ENCODE peak calls at places on chromosome 20, in six cellular contexts. H is MV-4-11; W is upper lobe of right lung; P is AG09319; F is nucleus accumbens; N is stimulated activated CD8-positive, alpha-beta memory T cell treated with anti-CD3 and anti-CD28 coated beads, Interleukin-2, amount 100 ng/mL, for 48 hours. G is an unnamed sample.
A peak's percentile ranks its signal among the peaks of the same experiment; 100 is the strongest.

GRCh38 chr20:1619861-1620444 is at the start of gene SIRPB1:
- DNase-seq in W (peak; percentile 57), N (no peak), F (no peak), P (no peak), H (peak; percentile 98), G (no peak)

GRCh38 chr20:63932606-63933160 is 23.5 kb downstream of the UCKL1 start:
- DNase-seq in N (no peak), W (no peak), F (no peak), H (no peak), P (no peak), G (no peak)

GRCh38 chr20:10359621-10360040 is 74.4 kb downstream of the MKKS start:
- DNase-seq in H (no peak), W (no peak), F (no peak), P (no peak), N (no peak), G (no peak)

GRCh38 chr20:5331340-5331739 is 14.6 kb upstream of the PROKR2 start:
- DNase-seq in N (no peak), W (no peak), P (no peak), F (no peak), H (no peak), G (no peak)

GRCh38 chr20:40279390-40279789 is 409.6 kb downstream of the MAFB start:
- DNase-seq in W (no peak), F (no peak), N (no peak), P (peak; percentile 78), H (peak; percentile 86), G (no peak)

GRCh38 chr20:16555754-16556153 is 17.5 kb downstream of the KIF16B start:
- DNase-seq in P (no peak), W (no peak), H (no peak), F (no peak), N (no peak), G (no peak)

GRCh38 chr20:36384022-36384619 is 78.0 kb downstream of the DLGAP4 start:
- DNase-seq in F (no peak), N (peak; percentile 39), W (no peak), H (peak; percentile 27), P (no peak), G (no peak)

GRCh38 chr20:3887870-3888614 is 1.1 kb upstream of the PANK2 start:
- DNase-seq in N (no peak), P (no peak), F (peak; percentile 45), W (no peak), H (peak; percentile 45), G (peak; percentile 78)

GRCh38 chr20:407097-407952 is 774 bp upstream of the RBCK1 start:
- DNase-seq in N (peak; percentile 53), P (peak; percentile 44), F (peak; percentile 83), H (peak; percentile 69), W (peak; percentile 91), G (peak; percentile 89)

GRCh38 chr20:62580733-62581132 is 61.6 kb upstream of the SLCO4A1 start:
- DNase-seq in N (no peak), H (no peak), W (no peak), F (no peak), P (no peak), G (no peak)

GRCh38 chr20:3459881-3460307 is 10.9 kb upstream of the ATRN start:
- DNase-seq in H (no peak), F (no peak), N (no peak), W (no peak), P (no peak), G (no peak)

GRCh38 chr20:53216856-53217576 is 244.9 kb downstream of the TSHZ2 start:
- DNase-seq in W (peak; percentile 86), H (no peak), F (peak; percentile 27), P (no peak), N (peak; percentile 72), G (peak; percentile 87)

GRCh38 chr20:38108438-38109024 is 56.5 kb downstream of the TGM2 start:
- DNase-seq in H (no peak), N (no peak), W (no peak), P (no peak), F (no peak), G (no peak)

GRCh38 chr20:24350923-24351368 is 118.5 kb upstream of the SYNDIG1 start:
- DNase-seq in P (no peak), W (no peak), N (no peak), F (no peak), H (peak; percentile 4), G (no peak)

GRCh38 chr20:8757146-8757545 is 311.7 kb upstream of the PLCB4 start:
- DNase-seq in W (no peak), F (no peak), P (peak; percentile 47), H (peak; percentile 14), N (no peak), G (no peak)

GRCh38 chr20:51311636-51312479 is 230.7 kb downstream of the NFATC2 start:
- DNase-seq in N (no peak), W (no peak), P (no peak), F (no peak), H (peak; percentile 83), G (no peak)

GRCh38 chr20:59050437-59050836 is 7.9 kb upstream of the PRELID3B start:
- DNase-seq in H (no peak), F (no peak), N (no peak), P (no peak), W (no peak), G (no peak)

GRCh38 chr20:3218307-3218988 is 9.2 kb downstream of the ITPA start:
- DNase-seq in F (no peak), P (no peak), W (peak; percentile 88), N (peak; percentile 76), H (no peak), G (peak; percentile 88)

GRCh38 chr20:57469418-57470211 is 55.3 kb downstream of the CTCFL start:
- DNase-seq in P (no peak), F (no peak), W (peak; percentile 57), H (no peak), N (no peak), G (peak; percentile 59)

GRCh38 chr20:10521068-10521834 is 86.1 kb downstream of the SLX4IP start:
- DNase-seq in N (no peak), P (peak; percentile 45), H (peak; percentile 55), F (no peak), W (no peak), G (no peak)

GRCh38 chr20:36126836-36127529 is 27.6 kb upstream of the EPB41L1 start:
- DNase-seq in F (peak; percentile 59), N (no peak), P (no peak), W (no peak), H (no peak), G (no peak)

GRCh38 chr20:62575976-62576722 is 66.2 kb upstream of the SLCO4A1 start:
- DNase-seq in W (no peak), P (no peak), N (no peak), F (peak; percentile 58), H (no peak), G (no peak)

GRCh38 chr20:17806739-17807441 is 107.1 kb downstream of the BANF2 start:
- DNase-seq in F (no peak), N (no peak), W (no peak), H (no peak), P (peak; percentile 41), G (peak; percentile 91)

G was measured in posterior vena cava.